ENCODE peak calls at places on chromosomes 4 and X, in seven cellular contexts. X is H1, A is GM12891, P is SK-N-SH, Y is K562, G is GM12878, T is HepG2. L is an unnamed sample.

GRCh38 chrX:56729152-56729557 is at the start of gene NBDY:
- DNase-seq in T (no peak), A (no peak), P (peak; percentile 35), X (peak; percentile 53), Y (peak; percentile 4), G (no peak), L (no peak)

GRCh38 chr4:67723949-67724348 is 23.0 kb upstream of the UBA6 start:
- DNase-seq in T (no peak), G (no peak), A (no peak), P (peak; percentile 22), X (peak; percentile 76), Y (no peak), L (no peak)

GRCh38 chr4:26048378-26048882 is 134.4 kb downstream of the SMIM20 start:
- DNase-seq in G (no peak), X (no peak), A (no peak), T (no peak), Y (no peak), P (peak; percentile 32), L (no peak)

GRCh38 chr4:181030961-181031360 is 1212.2 kb upstream of the TENM3 start:
- DNase-seq in G (no peak), P (no peak), Y (no peak), A (no peak), T (no peak), X (no peak), L (no peak)

GRCh38 chr4:4271912-4272311 is 18.0 kb downstream of the LYAR start:
- DNase-seq in Y (peak; percentile 23), T (no peak), X (no peak), G (no peak), P (peak; percentile 30), A (no peak), L (no peak)

GRCh38 chr4:154332681-154333421 is 158.7 kb downstream of the DCHS2 start:
- DNase-seq in P (peak; percentile 43), T (no peak), G (peak; percentile 11), Y (no peak), A (no peak), X (peak; percentile 53), L (no peak)

GRCh38 chr4:103075894-103076776 is at the start of gene SLC9B2:
- DNase-seq in G (no peak), P (peak; percentile 80), T (peak; percentile 53), Y (peak; percentile 63), A (peak; percentile 35), X (peak; percentile 82), L (peak; percentile 37)

GRCh38 chr4:77332696-77333270 is 175.8 kb downstream of the CCNG2 start:
- DNase-seq in P (no peak), A (no peak), X (no peak), Y (no peak), T (no peak), G (no peak), L (no peak)

GRCh38 chrX:68532828-68533227 is 34.0 kb downstream of the YIPF6 start:
- DNase-seq in P (no peak), T (no peak), G (no peak), X (no peak), Y (no peak), A (no peak), L (no peak)

GRCh38 chr4:45438047-45438446 is 685.8 kb downstream of the GABRG1 start:
- DNase-seq in A (no peak), Y (no peak), T (no peak), G (no peak), X (no peak), P (no peak), L (no peak)

GRCh38 chr4:143232277-143232676 is 47.6 kb downstream of the USP38 start:
- DNase-seq in P (no peak), G (no peak), T (no peak), Y (no peak), X (no peak), A (no peak), L (no peak)

GRCh38 chr4:55157559-55158277 is 32.3 kb upstream of the KDR start:
- DNase-seq in Y (no peak), G (no peak), T (no peak), P (no peak), X (peak; percentile 55), A (no peak), L (no peak)

GRCh38 chrX:2614911-2615310 is 76.2 kb upstream of the CD99 start:
- DNase-seq in P (no peak), X (no peak), T (no peak), G (no peak), Y (no peak), A (no peak), L (no peak)

GRCh38 chr4:29336851-29337250 is 1383.3 kb upstream of the PCDH7 start:
- DNase-seq in Y (no peak), A (no peak), G (no peak), X (no peak), P (no peak), T (no peak), L (no peak)

GRCh38 chrX:42093756-42094155 is 170.4 kb upstream of the CASK start:
- DNase-seq in Y (no peak), X (no peak), G (peak; percentile 43), P (no peak), T (no peak), A (no peak), L (no peak)

GRCh38 chrX:42090395-42090794 is 167.0 kb upstream of the CASK start:
- DNase-seq in T (no peak), X (no peak), Y (no peak), P (no peak), A (no peak), G (no peak), L (no peak)

GRCh38 chrX:42085836-42086235 is 162.5 kb upstream of the CASK start:
- DNase-seq in A (no peak), X (no peak), Y (no peak), G (no peak), T (no peak), P (no peak), L (no peak)

GRCh38 chrX:42089014-42089413 is 165.7 kb upstream of the CASK start:
- DNase-seq in G (no peak), P (no peak), T (no peak), Y (no peak), X (no peak), A (no peak), L (no peak)

DNA sequence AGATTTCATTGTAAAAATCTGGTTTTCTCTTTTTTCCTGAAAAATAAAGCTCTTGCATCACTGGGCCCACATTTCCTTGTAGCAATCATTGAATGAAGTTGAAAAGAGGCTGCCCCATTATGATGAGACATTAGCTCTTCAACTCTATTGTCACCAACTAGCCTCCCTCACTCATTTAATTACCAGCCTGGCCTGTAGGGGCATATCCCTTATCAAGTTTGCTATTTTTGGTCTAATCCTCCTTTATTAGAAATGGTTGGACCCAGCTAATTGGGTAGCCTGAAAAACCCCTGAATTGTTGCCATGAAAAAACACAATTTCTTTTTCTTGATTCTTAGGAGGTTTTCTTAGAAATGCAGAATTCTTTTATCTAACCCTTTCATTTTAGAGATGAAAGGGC is 164.6 kb upstream of the CASK start:
- DNase-seq in A (no peak), X (no peak), P (no peak), G (no peak), T (no peak), Y (peak; percentile 4), L (no peak)
- TF ChIP-seq TAF1 in A (no peak), X (no peak), P (no peak), G (no peak), T (no peak), Y (no peak), L (no peak)

DNA sequence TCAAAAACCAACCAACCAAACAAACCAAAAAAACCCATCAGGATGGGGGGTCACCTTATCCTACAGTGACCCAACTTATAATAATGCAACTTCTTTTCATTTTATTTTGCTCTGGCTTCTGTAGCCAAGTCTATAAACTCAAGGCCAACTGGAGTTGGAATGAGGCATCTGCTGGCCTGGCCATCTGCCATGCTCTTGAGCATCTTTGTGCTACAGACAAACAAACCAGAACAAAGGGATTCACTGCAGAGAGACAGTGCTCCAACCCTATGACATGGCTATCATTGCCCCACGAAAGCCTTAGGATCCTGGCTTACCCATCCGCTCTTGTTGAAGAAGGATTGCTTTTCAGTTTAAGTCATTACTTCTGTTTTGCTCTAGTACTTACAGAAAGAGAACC is 49.2 kb upstream of the SCRG1 start:
- DNase-seq in X (no peak), Y (no peak), T (no peak), P (peak; percentile 47), G (no peak), A (no peak), L (no peak)
- TF ChIP-seq TAF1 in X (no peak), Y (no peak), T (no peak), P (no peak), G (no peak), A (no peak), L (no peak)

GRCh38 chr4:116469582-116469981 is 615.8 kb downstream of the TRAM1L1 start:
- DNase-seq in G (no peak), A (no peak), X (no peak), P (no peak), Y (no peak), T (no peak), L (no peak)
- TF ChIP-seq TAF1 in G (no peak), A (no peak), X (no peak), P (no peak), Y (no peak), T (no peak), L (no peak)

GRCh38 chrX:103628386-103629290 is at the start of gene TCEAL1:
- DNase-seq in Y (peak; percentile 6), X (peak; percentile 65), G (no peak), A (no peak), P (peak; percentile 52), T (peak; percentile 61), L (no peak)

GRCh38 chrX:103626855-103627254 is 1.9 kb upstream of the TCEAL1 start:
- DNase-seq in T (no peak), X (no peak), Y (no peak), A (no peak), P (no peak), G (no peak), L (no peak)

GRCh38 chrX:103631145-103631544 is 2.4 kb downstream of the TCEAL1 start:
- DNase-seq in G (no peak), X (no peak), Y (no peak), A (no peak), T (no peak), P (no peak), L (no peak)

GRCh38 chrX:103630171-103630511 is 1.4 kb downstream of the TCEAL1 start:
- DNase-seq in G (no peak), A (no peak), T (no peak), Y (no peak), P (no peak), X (no peak), L (no peak)

DNA sequence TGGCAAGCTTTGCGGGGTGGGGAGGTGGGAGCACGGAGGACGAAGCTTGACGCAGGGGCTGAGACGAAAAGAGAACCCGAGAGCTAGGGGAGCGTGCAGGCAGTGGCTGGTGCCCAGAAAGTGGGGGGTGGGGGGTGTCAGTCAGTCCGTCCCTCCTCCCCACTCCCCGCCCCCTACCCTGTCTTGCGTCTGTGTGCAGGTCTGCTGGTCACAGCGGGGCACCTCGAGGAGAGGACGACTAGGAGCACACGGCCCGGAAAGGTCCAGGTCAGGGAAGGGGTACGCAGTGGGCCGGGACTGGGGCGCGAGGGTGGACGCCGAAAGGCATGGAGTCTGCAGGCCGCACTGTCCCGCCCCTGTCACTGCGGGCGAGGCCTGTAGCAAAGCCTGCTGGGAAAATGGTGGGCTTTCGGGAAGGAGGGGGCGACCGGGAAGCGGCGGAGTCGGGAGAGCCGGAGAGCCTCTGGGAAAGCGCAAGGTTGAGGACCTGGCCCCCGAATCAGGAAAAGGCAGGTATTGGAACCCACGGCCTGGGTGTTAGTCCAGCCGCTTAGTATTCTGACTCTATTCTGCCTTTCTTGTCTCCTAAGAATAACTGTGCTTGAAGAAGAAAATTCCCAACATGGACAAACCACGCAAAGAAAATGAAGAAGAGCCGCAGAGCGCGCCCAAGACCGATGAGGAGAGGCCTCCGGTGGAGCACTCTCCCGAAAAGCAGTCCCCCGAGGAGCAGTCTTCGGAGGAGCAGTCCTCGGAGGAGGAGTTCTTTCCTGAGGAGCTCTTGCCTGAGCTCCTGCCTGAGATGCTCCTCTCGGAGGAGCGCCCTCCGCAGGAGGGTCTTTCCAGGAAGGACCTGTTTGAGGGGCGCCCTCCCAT is 758 bp downstream of the TCEAL1 start:
- DNase-seq in X (peak; percentile 67), T (peak; percentile 39), G (no peak), P (peak; percentile 70), A (no peak), Y (peak; percentile 31), L (no peak)
- TF ChIP-seq TAF1 in X (peak; percentile 36), T (peak; percentile 57), G (no peak), P (no peak), A (no peak), Y (no peak), L (no peak)